ENCODE peak calls at places on chromosomes 6 and 20, in nine cellular contexts. M is PC-3; F is IMR-90; O is prostate gland; T is astrocyte of the spinal cord; G is H9; K is CD8-positive, alpha-beta T cell; E is fibroblast of lung; D is AG04450. B is an unnamed sample.

GRCh38 chr6:151286192-151286591 is 46.4 kb downstream of the AKAP12 start:
- DNase-seq in K (no peak), G (no peak), O (no peak), T (no peak), M (no peak), F (peak), D (no peak), E (peak), B (no peak)

GRCh38 chr6:73901986-73902385 is 206.0 kb downstream of the CD109 start:
- DNase-seq in E (no peak), K (no peak), D (no peak), T (no peak), F (no peak), O (no peak), G (no peak), M (no peak), B (no peak)

GRCh38 chr6:149212202-149212601 is 105.3 kb upstream of the TAB2 start:
- DNase-seq in G (no peak), M (no peak), D (no peak), O (no peak), F (peak), E (peak), K (no peak), T (peak), B (no peak)

GRCh38 chr6:81204741-81205140 is 547.7 kb downstream of the TENT5A start:
- DNase-seq in O (no peak), T (peak), G (no peak), E (peak), M (no peak), D (no peak), K (no peak), F (no peak), B (no peak)

GRCh38 chr20:38447931-38448675 is 13.0 kb upstream of the SNHG17 start:
- DNase-seq in G (no peak), T (no peak), O (no peak), F (no peak), M (no peak), E (no peak), D (no peak), K (no peak), B (no peak)

GRCh38 chr6:24755284-24755683 is 19.5 kb upstream of the GMNN start:
- DNase-seq in F (no peak), E (no peak), M (no peak), T (no peak), O (no peak), D (no peak), K (no peak), G (no peak), B (no peak)

GRCh38 chr6:40315055-40315454 is 272.1 kb downstream of the LRFN2 start:
- DNase-seq in K (no peak), E (no peak), F (no peak), O (no peak), G (no peak), T (no peak), D (no peak), M (no peak), B (no peak)

GRCh38 chr6:7216941-7217621 is 95.9 kb downstream of the SSR1 start:
- DNase-seq in K (no peak), E (peak), T (no peak), O (no peak), M (no peak), D (no peak), G (no peak), F (no peak), B (no peak)

GRCh38 chr6:24194968-24195700 is 69.1 kb downstream of the NRSN1 start:
- DNase-seq in D (no peak), M (peak), G (no peak), O (no peak), E (no peak), T (no peak), F (no peak), K (no peak), B (no peak)

GRCh38 chr6:130625825-130626500 is 201.2 kb upstream of the SMLR1 start:
- DNase-seq in O (no peak), F (peak), K (no peak), E (peak), D (no peak), M (peak), T (peak), G (no peak), B (no peak)

DNA sequence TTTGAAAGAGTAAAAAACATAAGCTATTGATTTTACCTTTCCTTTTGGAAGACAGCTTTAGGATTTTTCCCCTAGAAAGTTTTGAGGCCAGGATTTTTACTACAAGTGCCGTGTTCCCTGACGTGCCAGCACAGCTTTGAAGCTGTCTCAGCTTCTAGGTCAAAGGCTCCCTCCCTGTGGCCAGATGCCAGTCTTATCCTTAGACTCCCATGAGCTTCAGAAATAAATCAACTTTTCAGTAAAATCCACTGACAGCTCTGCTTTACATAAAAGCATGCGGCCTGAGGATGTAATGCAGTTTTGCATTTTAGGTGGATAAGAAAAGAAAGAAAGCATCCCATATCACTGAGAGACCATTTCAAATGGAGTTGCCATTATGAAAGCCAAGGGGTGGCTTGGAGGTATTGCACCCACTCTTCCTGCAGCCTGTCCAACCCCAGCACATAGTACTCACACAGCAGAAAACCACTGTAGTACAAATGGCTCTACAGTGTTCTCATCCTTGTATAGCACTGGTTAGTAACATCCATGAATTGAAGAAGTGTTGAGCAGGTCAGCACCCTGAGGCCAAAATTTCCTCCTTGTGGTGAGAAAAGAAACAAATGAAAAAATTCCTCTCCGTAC is 15.2 kb upstream of the ATXN1 start:
- DNase-seq in F (no peak), O (no peak), D (no peak), E (no peak), G (no peak), T (no peak), K (no peak), M (no peak), B (no peak)
- TF ChIP-seq CTCF in F (no peak), O (no peak), D (peak), E (peak), G (peak), T (no peak), K (no peak), M (peak), B (peak)

DNA sequence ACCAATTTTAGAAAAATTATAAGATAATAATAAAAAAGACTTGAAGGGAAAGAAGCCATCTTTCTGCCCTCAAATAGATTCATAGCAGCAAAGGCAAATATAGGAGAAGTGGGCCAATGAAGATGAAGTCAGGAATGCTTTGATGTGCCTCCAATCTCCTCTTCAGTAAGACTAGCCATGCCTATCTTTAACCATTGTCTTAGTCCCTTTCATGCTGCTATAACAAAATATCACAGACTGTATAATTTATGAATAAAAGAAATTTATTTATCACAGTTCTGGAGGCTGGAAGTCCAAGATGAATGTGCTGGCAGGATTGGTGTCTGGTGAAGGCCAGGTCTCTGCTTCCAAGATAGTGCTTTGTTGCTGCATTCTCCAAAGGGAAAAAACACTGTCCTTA is 18.8 kb upstream of the SLC17A3 start:
- DNase-seq in G (no peak), E (no peak), T (no peak), M (no peak), O (no peak), K (no peak), D (no peak), F (no peak), B (no peak)
- TF ChIP-seq CTCF in G (no peak), E (no peak), T (no peak), M (no peak), O (no peak), K (no peak), D (no peak), F (no peak), B (no peak)

GRCh38 chr6:54467384-54467783 is 159.1 kb downstream of the TINAG start:
- DNase-seq in M (no peak), E (peak), O (no peak), D (no peak), T (no peak), G (no peak), F (no peak), K (no peak), B (no peak)
- TF ChIP-seq CTCF in M (no peak), E (no peak), O (no peak), D (no peak), T (no peak), G (no peak), F (no peak), K (no peak), B (no peak)

GRCh38 chr6:156950084-156950483 is 172.9 kb downstream of the ARID1B start:
- DNase-seq in D (no peak), M (no peak), G (no peak), E (no peak), T (no peak), F (no peak), K (no peak), O (no peak), B (no peak)

GRCh38 chr6:156948240-156948639 is 171.1 kb downstream of the ARID1B start:
- DNase-seq in D (no peak), M (no peak), F (no peak), O (no peak), K (no peak), G (no peak), E (no peak), T (no peak), B (no peak)

GRCh38 chr6:156946370-156946936 is 169.3 kb downstream of the ARID1B start:
- DNase-seq in G (no peak), E (no peak), D (no peak), M (no peak), O (no peak), T (no peak), K (no peak), F (no peak), B (no peak)

GRCh38 chr6:156949376-156949775 is 172.2 kb downstream of the ARID1B start:
- DNase-seq in D (peak), F (peak), T (peak), G (no peak), M (peak), E (peak), K (no peak), O (no peak), B (no peak)

GRCh38 chr6:156948807-156949206 is 171.6 kb downstream of the ARID1B start:
- DNase-seq in O (no peak), T (peak), E (peak), M (peak), K (no peak), F (peak), G (no peak), D (peak), B (no peak)
- TF ChIP-seq CTCF in O (no peak), T (no peak), E (no peak), M (peak), K (no peak), F (peak), G (no peak), D (peak), B (no peak)

DNA sequence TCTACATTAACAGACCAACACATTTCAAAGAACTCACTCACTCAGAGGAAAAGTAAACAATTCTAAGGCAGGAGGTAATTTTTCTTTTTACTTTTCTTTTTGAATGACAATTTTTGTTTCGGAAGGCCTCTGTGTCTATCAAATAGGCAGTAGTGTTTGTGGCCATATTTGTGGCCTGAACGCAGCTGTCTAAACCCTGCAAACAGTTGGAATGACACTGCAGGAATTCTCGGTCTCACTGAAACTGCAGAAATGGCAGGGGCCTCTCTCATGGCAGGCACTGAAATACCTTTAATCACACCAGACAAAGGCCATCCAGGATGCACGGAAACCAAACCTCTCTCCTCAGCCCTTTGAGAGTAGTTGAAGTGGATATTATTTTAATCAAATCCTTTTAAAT is 30.4 kb downstream of the FYN start:
- DNase-seq in E (peak), T (peak), O (no peak), M (no peak), D (no peak), F (peak), G (no peak), K (no peak), B (no peak)
- TF ChIP-seq CTCF in E (no peak), T (no peak), O (no peak), M (no peak), D (no peak), F (no peak), G (no peak), K (no peak), B (no peak)

DNA sequence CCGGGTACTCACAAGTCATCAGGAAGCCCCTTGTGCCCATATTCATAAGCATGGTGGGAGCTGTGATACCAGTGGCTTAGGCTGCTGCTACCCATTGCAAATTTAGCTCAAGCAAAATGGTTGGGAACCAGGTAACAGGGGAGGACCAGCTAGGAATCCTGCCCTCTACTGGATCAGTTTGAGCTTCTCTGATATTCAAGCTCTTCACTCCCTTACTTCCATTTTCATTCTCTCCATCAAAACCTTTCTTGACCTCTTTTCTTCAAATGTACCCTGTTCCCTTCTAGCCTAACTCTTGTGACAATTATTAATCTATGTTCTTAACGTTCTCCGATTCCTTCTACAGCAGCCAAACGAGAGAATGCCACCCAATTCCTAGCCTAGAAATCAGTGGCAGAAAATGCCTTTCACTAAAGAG is 9.7 kb downstream of the NOL7 start:
- DNase-seq in M (peak), K (no peak), T (peak), O (no peak), G (peak), D (no peak), F (peak), E (peak), B (no peak)
- TF ChIP-seq CTCF in M (peak), K (no peak), T (peak), O (no peak), G (peak), D (peak), F (peak), E (peak), B (peak)

DNA sequence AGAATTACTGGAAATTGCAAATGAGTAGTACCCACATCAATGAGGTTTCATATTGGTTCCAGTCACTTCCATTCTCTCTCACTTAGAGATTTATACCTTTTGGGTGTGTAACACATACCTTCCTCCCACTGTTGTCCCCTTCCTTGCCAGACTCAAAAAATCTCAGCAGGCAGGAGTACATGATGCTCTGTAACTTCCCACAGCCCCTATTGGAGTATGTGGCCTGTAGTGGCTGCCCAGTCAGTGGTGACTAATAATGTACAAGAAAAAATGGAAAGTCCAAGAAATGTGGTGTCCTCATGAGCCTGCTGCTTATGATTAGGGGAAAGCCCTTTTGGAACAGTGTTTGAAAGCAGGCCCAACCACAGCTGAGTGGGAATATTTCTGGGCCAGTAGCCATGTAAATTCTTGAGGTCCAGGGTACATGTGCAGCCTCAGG is 312.0 kb downstream of the ZFAND3 start:
- DNase-seq in D (peak), O (no peak), M (peak), E (peak), K (no peak), F (peak), G (no peak), T (peak), B (no peak)
- TF ChIP-seq CTCF in D (no peak), O (no peak), M (no peak), E (no peak), K (no peak), F (no peak), G (no peak), T (no peak), B (no peak)

B was measured in type B pancreatic cell.